ENCODE peak calls at places on chromosomes 1 and 21, in ten cellular contexts. A, N, H, Y, P, U, D, W, B and Q are unnamed samples.

GRCh38 chr1:246961939-246962373 is 30.2 kb upstream of the AHCTF1 start:
- DNase-seq in H (no peak), U (peak), D (peak), N (no peak), A (no peak), W (no peak), B (peak), P (peak), Y (no peak), Q (peak)

GRCh38 chr1:245079021-245079609 is 75.7 kb upstream of the KIF26B start:
- DNase-seq in D (no peak), P (no peak), N (peak), Y (no peak), H (no peak), W (no peak), A (no peak), B (peak), U (peak), Q (no peak)

GRCh38 chr1:51489472-51489871 is 29.6 kb downstream of the EPS15 start:
- DNase-seq in D (no peak), U (no peak), H (no peak), A (no peak), N (no peak), P (no peak), B (no peak), Y (no peak), W (no peak), Q (no peak)

GRCh38 chr21:38809170-38809878 is 3.6 kb downstream of the ETS2 start:
- DNase-seq in Y (no peak), W (no peak), N (no peak), D (no peak), A (no peak), H (no peak), U (no peak), P (no peak), B (no peak), Q (no peak)

GRCh38 chr1:25502957-25503356 is 40.4 kb upstream of the LDLRAP1 start:
- DNase-seq in P (no peak), H (no peak), D (no peak), W (no peak), B (peak), A (peak), N (peak), Y (no peak), U (no peak), Q (no peak)

GRCh38 chr21:45001134-45002095 is 61.6 kb downstream of the SLX9 start:
- DNase-seq in U (peak), D (peak), Y (no peak), A (peak), H (no peak), B (peak), P (no peak), N (peak), W (no peak), Q (peak)

GRCh38 chr1:230335861-230336549 is 90.1 kb downstream of the PGBD5 start:
- DNase-seq in W (no peak), H (no peak), U (peak), D (no peak), Y (no peak), B (peak), N (no peak), A (peak), P (no peak), Q (no peak)

GRCh38 chr1:244660595-244660994 is 7.7 kb downstream of the DESI2 start:
- DNase-seq in B (no peak), W (no peak), P (no peak), N (no peak), H (no peak), Y (no peak), A (no peak), U (no peak), D (no peak), Q (no peak)

GRCh38 chr1:24126023-24126671 is 14.2 kb upstream of the MYOM3 start:
- DNase-seq in D (no peak), N (peak), P (no peak), H (no peak), U (peak), B (peak), Y (no peak), W (no peak), A (no peak), Q (peak)

GRCh38 chr1:234107416-234108021 is 203.0 kb downstream of the SLC35F3 start:
- DNase-seq in W (no peak), H (no peak), N (no peak), U (no peak), Y (no peak), B (no peak), P (no peak), D (no peak), A (no peak), Q (no peak)

GRCh38 chr1:171583581-171584194 is 38.4 kb upstream of the MYOCOS start:
- DNase-seq in P (no peak), B (peak), H (no peak), N (no peak), A (no peak), Y (no peak), U (no peak), W (no peak), D (no peak), Q (no peak)

GRCh38 chr1:200075938-200076546 is 48.5 kb downstream of the NR5A2 start:
- DNase-seq in H (no peak), N (peak), W (no peak), P (peak), B (peak), Y (no peak), A (peak), U (peak), D (no peak), Q (no peak)

GRCh38 chr1:33088119-33088906 is 7.4 kb downstream of the AZIN2 start:
- DNase-seq in Y (peak), H (no peak), U (no peak), A (no peak), W (no peak), P (no peak), N (peak), D (no peak), B (no peak), Q (no peak)

GRCh38 chr1:202194328-202194648 is 689 bp downstream of the LGR6 start:
- DNase-seq in U (no peak), B (no peak), Y (no peak), P (no peak), H (no peak), W (no peak), N (no peak), D (no peak), A (no peak), Q (no peak)

GRCh38 chr1:78355646-78356045 is 135.1 kb upstream of the PTGFR start:
- DNase-seq in B (peak), A (no peak), W (no peak), U (peak), D (no peak), P (no peak), N (no peak), H (no peak), Y (no peak), Q (no peak)

GRCh38 chr1:200134116-200134515 is 106.6 kb downstream of the NR5A2 start:
- DNase-seq in A (no peak), H (no peak), Y (no peak), W (no peak), P (no peak), D (no peak), U (no peak), N (peak), B (peak), Q (no peak)

GRCh38 chr1:184970691-184971161 is 3.6 kb downstream of the NIBAN1 start:
- DNase-seq in D (no peak), H (no peak), P (no peak), W (no peak), B (peak), U (peak), A (no peak), Y (no peak), N (peak), Q (no peak)

GRCh38 chr21:45618287-45618686 is 25.2 kb upstream of the PCBP3 start:
- DNase-seq in N (no peak), B (peak), W (no peak), U (peak), D (no peak), P (no peak), H (no peak), Y (no peak), A (no peak), Q (peak)

GRCh38 chr1:43034778-43035177 is 76.1 kb upstream of the SLC2A1 start:
- DNase-seq in U (no peak), A (no peak), D (no peak), Y (no peak), N (no peak), P (no peak), B (no peak), H (no peak), W (no peak), Q (no peak)

GRCh38 chr1:32714277-32714676 is 11.7 kb upstream of the SYNC start:
- DNase-seq in N (peak), B (no peak), U (no peak), D (no peak), A (no peak), H (no peak), P (no peak), W (no peak), Y (no peak), Q (no peak)

GRCh38 chr21:15121655-15122120 is 56.9 kb upstream of the NRIP1 start:
- DNase-seq in D (peak), A (peak), Y (no peak), N (peak), B (peak), U (peak), W (no peak), P (peak), H (no peak), Q (no peak)

GRCh38 chr1:30756545-30757195 is 904 bp downstream of the LAPTM5 start:
- DNase-seq in W (no peak), H (no peak), U (peak), N (peak), Y (no peak), P (peak), B (peak), D (peak), A (no peak), Q (peak)

GRCh38 chr1:7539772-7540175 is 231.3 kb upstream of the VAMP3 start:
- DNase-seq in B (no peak), N (peak), Y (no peak), U (no peak), D (no peak), A (no peak), H (peak), P (no peak), W (peak), Q (no peak)

GRCh38 chr1:170720661-170721060 is 56.7 kb downstream of the PRRX1 start:
- DNase-seq in B (no peak), N (peak), Y (no peak), W (no peak), U (no peak), P (no peak), D (no peak), A (no peak), H (no peak), Q (no peak)

GRCh38 chr1:200379431-200379755 is 30.4 kb downstream of the ZNF281 start:
- DNase-seq in A (peak), P (no peak), H (no peak), D (no peak), U (peak), Y (no peak), B (peak), N (peak), W (no peak), Q (no peak)

GRCh38 chr1:221408117-221408516 is 333.8 kb downstream of the DUSP10 start:
- DNase-seq in U (no peak), H (no peak), B (no peak), Y (no peak), D (no peak), W (no peak), N (no peak), A (no peak), P (no peak), Q (no peak)
- TF ChIP-seq CTCF in U (no peak), H (no peak), B (no peak), Y (no peak), D (no peak), W (no peak), N (no peak), A (no peak), P (no peak), Q (no peak)

GRCh38 chr1:19149736-19150135 is 60.3 kb downstream of the UBR4 start:
- DNase-seq in A (no peak), Y (no peak), H (no peak), B (no peak), P (no peak), D (no peak), N (no peak), W (no peak), U (no peak), Q (no peak)

GRCh38 chr1:19151537-19151936 is 58.5 kb downstream of the UBR4 start:
- DNase-seq in U (no peak), Y (no peak), N (no peak), B (no peak), P (no peak), W (no peak), D (no peak), A (no peak), H (no peak), Q (no peak)

GRCh38 chr1:19156676-19157075 is 53.4 kb downstream of the UBR4 start:
- DNase-seq in A (no peak), W (no peak), H (no peak), P (no peak), N (peak), B (peak), U (peak), D (peak), Y (no peak), Q (no peak)

GRCh38 chr1:19154876-19155275 is 55.2 kb downstream of the UBR4 start:
- DNase-seq in A (no peak), U (no peak), N (no peak), D (no peak), Y (no peak), P (no peak), W (no peak), H (no peak), B (no peak), Q (no peak)

GRCh38 chr1:19153169-19153568 is 56.9 kb downstream of the UBR4 start:
- DNase-seq in B (no peak), A (no peak), Y (no peak), D (no peak), W (no peak), P (no peak), U (no peak), N (no peak), H (no peak), Q (no peak)
- TF ChIP-seq CTCF in B (no peak), A (peak), Y (peak), D (no peak), W (no peak), P (no peak), U (peak), N (peak), H (no peak), Q (no peak)

GRCh38 chr1:116230712-116231111 is 119.5 kb downstream of the MAB21L3 start:
- DNase-seq in B (no peak), D (no peak), P (no peak), N (no peak), Y (no peak), U (no peak), H (no peak), A (no peak), W (no peak), Q (no peak)

GRCh38 chr1:116228501-116228900 is 117.3 kb downstream of the MAB21L3 start:
- DNase-seq in Y (no peak), U (no peak), P (no peak), H (no peak), B (no peak), A (no peak), W (no peak), D (no peak), N (no peak), Q (no peak)

GRCh38 chr1:116231752-116232151 is 120.6 kb downstream of the MAB21L3 start:
- DNase-seq in B (no peak), D (no peak), A (no peak), U (no peak), N (no peak), Y (no peak), H (no peak), P (no peak), W (no peak), Q (peak)

GRCh38 chr1:116232989-116233514 is 121.9 kb downstream of the MAB21L3 start:
- DNase-seq in P (peak), N (no peak), W (no peak), U (peak), B (peak), D (no peak), H (no peak), A (no peak), Y (no peak), Q (no peak)
- TF ChIP-seq CTCF in P (no peak), N (no peak), W (no peak), U (no peak), B (no peak), D (peak), H (no peak), A (no peak), Y (peak), Q (no peak)

GRCh38 chr1:209845405-209845725 is 17.6 kb downstream of the UTP25 start:
- DNase-seq in D (no peak), A (no peak), P (no peak), W (no peak), B (no peak), H (no peak), N (no peak), Y (no peak), U (no peak), Q (no peak)

GRCh38 chr1:209849388-209849787 is 21.6 kb downstream of the UTP25 start:
- DNase-seq in H (no peak), U (no peak), B (no peak), D (no peak), Y (no peak), A (no peak), W (no peak), N (no peak), P (no peak), Q (no peak)

GRCh38 chr1:209854196-209854595 is 26.4 kb downstream of the UTP25 start:
- DNase-seq in B (no peak), N (no peak), Y (no peak), D (no peak), H (no peak), A (no peak), P (no peak), U (no peak), W (no peak), Q (no peak)

GRCh38 chr1:209853677-209854076 is 25.9 kb downstream of the UTP25 start:
- DNase-seq in N (no peak), A (no peak), W (no peak), D (no peak), U (no peak), H (no peak), Y (no peak), B (no peak), P (no peak), Q (no peak)

DNA sequence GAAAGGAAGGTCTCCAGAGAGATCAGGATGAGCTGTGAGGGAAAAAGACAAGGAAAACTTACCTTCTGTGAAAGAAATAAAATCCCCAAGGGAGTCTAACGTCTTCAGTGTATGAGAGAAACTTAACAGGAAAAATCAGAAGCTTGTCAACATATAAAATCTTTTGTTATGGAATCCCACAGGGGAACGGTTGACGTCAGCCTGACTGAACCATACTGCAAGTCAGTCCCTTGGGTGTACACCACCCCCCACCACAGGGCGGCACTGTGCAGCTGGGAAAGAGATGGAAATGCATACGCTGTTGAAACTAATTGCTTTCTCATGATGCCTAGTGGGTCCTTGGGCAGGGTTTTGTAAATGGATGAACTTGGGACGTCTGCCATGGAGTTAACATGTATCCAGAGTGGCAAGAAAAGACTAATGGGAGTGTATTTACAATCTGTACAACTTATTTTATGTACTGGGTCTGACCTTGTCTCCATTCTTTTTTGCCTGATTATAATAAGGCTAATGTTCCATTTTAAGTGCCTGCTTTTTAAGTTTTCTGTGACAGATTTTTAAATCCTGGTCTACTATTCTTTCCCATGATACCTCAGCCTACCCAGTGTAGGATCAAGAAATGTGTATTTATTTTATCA is 22.7 kb downstream of the UTP25 start:
- DNase-seq in W (peak), B (peak), D (peak), Y (no peak), N (peak), A (no peak), U (peak), H (peak), P (no peak), Q (peak)
- TF ChIP-seq CTCF in W (peak), B (peak), D (peak), Y (peak), N (peak), A (peak), U (peak), H (peak), P (peak), Q (no peak)

GRCh38 chr1:183920651-183921050 is 115.7 kb downstream of the RGL1 start:
- DNase-seq in Y (no peak), W (no peak), A (no peak), P (no peak), U (no peak), D (no peak), H (no peak), B (no peak), N (no peak), Q (no peak)

GRCh38 chr1:183925947-183926346 is 111.6 kb downstream of the COLGALT2 start:
- DNase-seq in D (no peak), U (no peak), A (no peak), H (no peak), Y (no peak), N (no peak), B (no peak), W (no peak), P (no peak), Q (no peak)

GRCh38 chr1:183926978-183927377 is 110.5 kb downstream of the COLGALT2 start:
- DNase-seq in U (peak), P (no peak), H (no peak), W (no peak), A (no peak), B (peak), Y (no peak), N (no peak), D (no peak), Q (no peak)

GRCh38 chr1:183918589-183918988 is 113.7 kb downstream of the RGL1 start:
- DNase-seq in Y (no peak), N (no peak), D (no peak), H (no peak), A (no peak), P (no peak), W (no peak), B (no peak), U (no peak), Q (no peak)

DNA sequence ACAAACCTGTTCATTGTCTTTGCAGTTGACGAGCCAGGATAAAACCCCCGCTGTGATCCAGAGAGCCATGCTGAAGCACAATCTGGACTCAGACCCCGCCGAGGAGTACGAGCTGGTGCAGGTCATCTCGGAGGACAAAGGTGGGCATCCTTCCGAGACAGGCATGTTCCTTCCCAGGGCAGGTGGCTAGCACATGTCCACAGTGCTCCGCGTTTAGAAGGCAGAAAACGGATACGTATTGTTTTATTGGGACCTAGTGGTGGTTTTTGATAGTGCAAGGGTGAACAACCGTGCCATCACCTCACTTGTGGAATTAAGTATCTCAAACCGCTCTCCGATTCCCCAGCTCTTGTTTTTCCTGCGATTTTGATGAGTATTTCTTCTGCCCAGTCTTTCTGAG is 115.3 kb downstream of the COLGALT2 start:
- DNase-seq in D (no peak), P (no peak), W (no peak), U (no peak), A (no peak), Y (no peak), H (no peak), N (no peak), B (no peak), Q (no peak)
- TF ChIP-seq CTCF in D (peak), P (no peak), W (no peak), U (peak), A (peak), Y (peak), H (no peak), N (peak), B (no peak), Q (no peak)

GRCh38 chr1:58204284-58204683 is 342.2 kb downstream of the OMA1 start:
- DNase-seq in D (no peak), W (no peak), P (no peak), Y (no peak), B (no peak), H (peak), U (no peak), N (no peak), A (no peak), Q (no peak)
- TF ChIP-seq CTCF in D (no peak), W (peak), P (no peak), Y (peak), B (no peak), H (peak), U (no peak), N (peak), A (peak), Q (no peak)